ENCODE peak calls at places on chromosomes 6 and 20, in nine cellular contexts. One of them, this sample, is unnamed.

GRCh38 chr6:100101656-100102055 is 107.6 kb upstream of the MCHR2 start:
- DNase-seq in ureter: no peak
- DNase-seq in NCI-H1092: no peak
- DNase-seq in heart left ventricle: no peak
- DNase-seq in stimulated activated CD8-positive, alpha-beta memory T cell treated with anti-CD3 and anti-CD28 coated beads, Interleukin-4, amount 100 ng/mL, for 48 hours: no peak
- DNase-seq in EL: peak
- DNase-seq in T-cell: no peak
- DNase-seq in amniotic stem cell: peak
- DNase-seq in NCI-H748 treated with DMSO at 0.1 percent for 48 hours: no peak
- DNase-seq in this sample: no peak

GRCh38 chr6:167965602-167966539 is 31.6 kb upstream of the KIF25 start:
- DNase-seq in ureter: no peak
- DNase-seq in NCI-H1092: no peak
- DNase-seq in heart left ventricle: peak
- DNase-seq in stimulated activated CD8-positive, alpha-beta memory T cell treated with anti-CD3 and anti-CD28 coated beads, Interleukin-4, amount 100 ng/mL, for 48 hours: no peak
- DNase-seq in EL: no peak
- DNase-seq in T-cell: no peak
- DNase-seq in amniotic stem cell: no peak
- DNase-seq in NCI-H748 treated with DMSO at 0.1 percent for 48 hours: no peak
- DNase-seq in this sample: no peak

GRCh38 chr6:122426597-122426996 is 27.1 kb downstream of the HSF2 start:
- DNase-seq in ureter: no peak
- DNase-seq in NCI-H1092: no peak
- DNase-seq in heart left ventricle: no peak
- DNase-seq in stimulated activated CD8-positive, alpha-beta memory T cell treated with anti-CD3 and anti-CD28 coated beads, Interleukin-4, amount 100 ng/mL, for 48 hours: no peak
- DNase-seq in EL: no peak
- DNase-seq in T-cell: no peak
- DNase-seq in amniotic stem cell: no peak
- DNase-seq in NCI-H748 treated with DMSO at 0.1 percent for 48 hours: no peak
- DNase-seq in this sample: no peak

GRCh38 chr20:41587956-41588355 is 30.2 kb downstream of the CHD6 start:
- DNase-seq in ureter: no peak
- DNase-seq in NCI-H1092: no peak
- DNase-seq in heart left ventricle: no peak
- DNase-seq in stimulated activated CD8-positive, alpha-beta memory T cell treated with anti-CD3 and anti-CD28 coated beads, Interleukin-4, amount 100 ng/mL, for 48 hours: no peak
- DNase-seq in EL: peak
- DNase-seq in T-cell: no peak
- DNase-seq in amniotic stem cell: no peak
- DNase-seq in NCI-H748 treated with DMSO at 0.1 percent for 48 hours: no peak
- DNase-seq in this sample: no peak

GRCh38 chr6:100283288-100283687 is 181.4 kb downstream of the SIM1 start:
- DNase-seq in ureter: no peak
- DNase-seq in NCI-H1092: no peak
- DNase-seq in heart left ventricle: no peak
- DNase-seq in stimulated activated CD8-positive, alpha-beta memory T cell treated with anti-CD3 and anti-CD28 coated beads, Interleukin-4, amount 100 ng/mL, for 48 hours: no peak
- DNase-seq in EL: peak
- DNase-seq in T-cell: no peak
- DNase-seq in amniotic stem cell: peak
- DNase-seq in NCI-H748 treated with DMSO at 0.1 percent for 48 hours: no peak
- DNase-seq in this sample: no peak

GRCh38 chr20:44734938-44735337 is 10.7 kb upstream of the KCNK15 start:
- DNase-seq in ureter: no peak
- DNase-seq in NCI-H1092: no peak
- DNase-seq in heart left ventricle: no peak
- DNase-seq in stimulated activated CD8-positive, alpha-beta memory T cell treated with anti-CD3 and anti-CD28 coated beads, Interleukin-4, amount 100 ng/mL, for 48 hours: no peak
- DNase-seq in EL: peak
- DNase-seq in T-cell: no peak
- DNase-seq in amniotic stem cell: peak
- DNase-seq in NCI-H748 treated with DMSO at 0.1 percent for 48 hours: no peak
- DNase-seq in this sample: no peak

GRCh38 chr6:143337201-143337949 is 113.1 kb downstream of the ADAT2 start:
- DNase-seq in ureter: no peak
- DNase-seq in NCI-H1092: no peak
- DNase-seq in heart left ventricle: peak
- DNase-seq in stimulated activated CD8-positive, alpha-beta memory T cell treated with anti-CD3 and anti-CD28 coated beads, Interleukin-4, amount 100 ng/mL, for 48 hours: peak
- DNase-seq in EL: no peak
- DNase-seq in T-cell: peak
- DNase-seq in amniotic stem cell: no peak
- DNase-seq in NCI-H748 treated with DMSO at 0.1 percent for 48 hours: peak
- DNase-seq in this sample: peak

GRCh38 chr6:31121131-31121790 is 1.0 kb upstream of the CDSN start:
- DNase-seq in ureter: no peak
- DNase-seq in NCI-H1092: no peak
- DNase-seq in heart left ventricle: no peak
- DNase-seq in stimulated activated CD8-positive, alpha-beta memory T cell treated with anti-CD3 and anti-CD28 coated beads, Interleukin-4, amount 100 ng/mL, for 48 hours: no peak
- DNase-seq in EL: no peak
- DNase-seq in T-cell: no peak
- DNase-seq in amniotic stem cell: no peak
- DNase-seq in NCI-H748 treated with DMSO at 0.1 percent for 48 hours: no peak
- DNase-seq in this sample: no peak